ENCODE peak calls at places on chromosomes 13 and 19, in five cellular contexts. One of them, this sample, is unnamed.

GRCh38 chr13:107518292-107518691 is 697.0 kb downstream of the LIG4 start:
- DNase-seq in adipocyte: peak
- DNase-seq in CD8-positive, alpha-beta memory T cell: no peak
- DNase-seq in cardiac fibroblast: peak
- DNase-seq in ovary: no peak
- DNase-seq in this sample: peak

GRCh38 chr13:58300224-58300623 is 668.7 kb downstream of the PCDH17 start:
- DNase-seq in CD8-positive, alpha-beta memory T cell: no peak
- DNase-seq in cardiac fibroblast: no peak
- DNase-seq in ovary: no peak
- DNase-seq in adipocyte: no peak
- DNase-seq in this sample: no peak

GRCh38 chr13:83940742-83941141 is 58.5 kb upstream of the SLITRK1 start:
- DNase-seq in ovary: no peak
- DNase-seq in adipocyte: peak
- DNase-seq in cardiac fibroblast: peak
- DNase-seq in CD8-positive, alpha-beta memory T cell: no peak
- DNase-seq in this sample: peak

GRCh38 chr13:20191902-20192469 is 752 bp downstream of the GJB2 start:
- DNase-seq in adipocyte: peak
- DNase-seq in ovary: no peak
- DNase-seq in CD8-positive, alpha-beta memory T cell: no peak
- DNase-seq in cardiac fibroblast: no peak
- DNase-seq in this sample: peak

GRCh38 chr13:43698743-43699142 is 88.0 kb downstream of the ENOX1 start:
- DNase-seq in ovary: no peak
- DNase-seq in adipocyte: peak
- DNase-seq in CD8-positive, alpha-beta memory T cell: no peak
- DNase-seq in cardiac fibroblast: peak
- DNase-seq in this sample: peak

GRCh38 chr13:25675060-25675459 is 303.3 kb downstream of the ATP8A2 start:
- DNase-seq in CD8-positive, alpha-beta memory T cell: no peak
- DNase-seq in cardiac fibroblast: no peak
- DNase-seq in ovary: no peak
- DNase-seq in adipocyte: no peak
- DNase-seq in this sample: no peak

GRCh38 chr19:1874554-1875185 is 10.6 kb downstream of the ABHD17A start:
- DNase-seq in ovary: no peak
- DNase-seq in adipocyte: no peak
- DNase-seq in cardiac fibroblast: no peak
- DNase-seq in CD8-positive, alpha-beta memory T cell: no peak
- DNase-seq in this sample: peak

GRCh38 chr13:37995052-37995451 is 125.5 kb upstream of the TRPC4 start:
- DNase-seq in CD8-positive, alpha-beta memory T cell: no peak
- DNase-seq in ovary: no peak
- DNase-seq in cardiac fibroblast: peak
- DNase-seq in adipocyte: peak
- DNase-seq in this sample: no peak

GRCh38 chr13:101155920-101156319 is 260.4 kb downstream of the NALCN start:
- DNase-seq in adipocyte: peak
- DNase-seq in CD8-positive, alpha-beta memory T cell: no peak
- DNase-seq in cardiac fibroblast: no peak
- DNase-seq in ovary: no peak
- DNase-seq in this sample: no peak

GRCh38 chr13:25118371-25118770 is 22.4 kb downstream of the PABPC3 start:
- DNase-seq in CD8-positive, alpha-beta memory T cell: no peak
- DNase-seq in cardiac fibroblast: no peak
- DNase-seq in ovary: no peak
- DNase-seq in adipocyte: no peak
- DNase-seq in this sample: no peak

GRCh38 chr19:50331187-50332013 is 2.2 kb upstream of the KCNC3 start:
- DNase-seq in ovary: no peak
- DNase-seq in CD8-positive, alpha-beta memory T cell: no peak
- DNase-seq in adipocyte: no peak
- DNase-seq in cardiac fibroblast: no peak
- DNase-seq in this sample: no peak
- H3K4me3 ChIP-seq in ovary: no peak
- H3K4me3 ChIP-seq in CD8-positive, alpha-beta memory T cell: no peak
- H3K4me3 ChIP-seq in adipocyte: no peak
- H3K4me3 ChIP-seq in cardiac fibroblast: no peak
- H3K4me3 ChIP-seq in this sample: no peak

DNA sequence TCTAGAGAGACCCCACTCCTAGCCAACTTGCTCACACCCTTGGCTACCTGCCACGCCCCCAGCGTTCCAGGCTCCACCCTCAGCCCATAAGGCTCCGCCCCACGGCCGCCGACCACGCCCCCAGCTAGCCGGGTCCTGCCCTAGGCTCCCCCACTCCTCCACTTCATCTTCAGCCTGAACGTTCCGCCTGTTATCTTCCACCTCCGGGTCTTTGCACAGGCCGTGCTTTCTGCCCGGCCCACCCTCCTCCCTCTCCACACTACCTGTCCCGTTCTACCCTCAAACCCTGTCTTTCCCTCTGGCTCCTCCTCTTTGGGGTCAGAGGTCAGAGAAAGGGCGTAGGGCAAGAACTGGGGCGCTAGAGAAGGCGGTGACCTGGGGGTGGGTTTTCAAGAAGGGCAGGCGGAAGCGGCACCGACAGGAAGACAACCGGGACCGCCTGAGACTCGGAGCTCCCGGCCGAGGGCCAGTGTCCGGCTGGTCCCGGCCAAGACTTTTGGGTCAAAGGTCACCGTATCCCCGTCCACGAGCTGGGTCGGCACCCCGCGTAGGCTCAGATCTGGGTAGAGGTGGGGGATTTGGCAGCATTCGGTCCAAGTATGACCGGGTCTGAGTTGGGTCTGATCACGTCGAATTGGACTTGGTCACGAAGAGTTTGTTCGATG is 2.2 kb downstream of the PDE4C start:
- DNase-seq in ovary: peak
- DNase-seq in adipocyte: no peak
- DNase-seq in CD8-positive, alpha-beta memory T cell: no peak
- DNase-seq in cardiac fibroblast: no peak
- DNase-seq in this sample: no peak
- H3K4me3 ChIP-seq in ovary: peak
- H3K4me3 ChIP-seq in adipocyte: peak
- H3K4me3 ChIP-seq in CD8-positive, alpha-beta memory T cell: peak
- H3K4me3 ChIP-seq in cardiac fibroblast: peak
- H3K4me3 ChIP-seq in this sample: peak

GRCh38 chr19:12448808-12449207 is 8.0 kb upstream of the ZNF443 start:
- DNase-seq in ovary: no peak
- DNase-seq in CD8-positive, alpha-beta memory T cell: no peak
- DNase-seq in cardiac fibroblast: no peak
- DNase-seq in adipocyte: no peak
- DNase-seq in this sample: no peak
- H3K4me3 ChIP-seq in ovary: no peak
- H3K4me3 ChIP-seq in CD8-positive, alpha-beta memory T cell: no peak
- H3K4me3 ChIP-seq in cardiac fibroblast: no peak
- H3K4me3 ChIP-seq in adipocyte: no peak
- H3K4me3 ChIP-seq in this sample: no peak

DNA sequence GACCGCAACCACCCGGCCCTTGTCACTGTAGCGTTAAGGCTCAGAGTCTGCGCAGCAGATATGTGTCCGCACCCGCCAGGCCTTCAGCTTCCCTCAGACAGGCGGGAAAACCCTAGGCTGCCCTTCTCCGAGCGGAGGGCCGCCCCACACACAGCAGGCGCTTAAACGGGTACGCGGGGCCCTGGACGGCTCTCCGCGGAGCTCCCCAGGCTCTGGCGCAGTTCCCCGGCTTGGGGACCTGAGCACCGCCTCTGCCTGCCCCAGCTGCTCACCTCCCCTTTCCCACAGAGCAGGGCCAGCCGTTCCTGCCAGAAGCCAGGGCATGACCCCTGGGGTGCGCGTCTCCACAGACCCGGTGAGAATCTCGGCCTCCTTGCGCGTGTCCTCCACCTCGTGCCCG is 599 bp downstream of the ZNF135 start:
- DNase-seq in ovary: no peak
- DNase-seq in adipocyte: no peak
- DNase-seq in CD8-positive, alpha-beta memory T cell: no peak
- DNase-seq in cardiac fibroblast: no peak
- DNase-seq in this sample: no peak
- H3K4me3 ChIP-seq in ovary: peak
- H3K4me3 ChIP-seq in adipocyte: peak
- H3K4me3 ChIP-seq in CD8-positive, alpha-beta memory T cell: peak
- H3K4me3 ChIP-seq in cardiac fibroblast: peak
- H3K4me3 ChIP-seq in this sample: peak

GRCh38 chr19:53037101-53038097 is 7.1 kb upstream of the ERVV-2 start:
- DNase-seq in CD8-positive, alpha-beta memory T cell: no peak
- DNase-seq in cardiac fibroblast: peak
- DNase-seq in ovary: no peak
- DNase-seq in adipocyte: peak
- DNase-seq in this sample: peak

GRCh38 chr19:53034948-53035675 is 9.4 kb upstream of the ERVV-2 start:
- DNase-seq in ovary: no peak
- DNase-seq in adipocyte: peak
- DNase-seq in cardiac fibroblast: peak
- DNase-seq in CD8-positive, alpha-beta memory T cell: no peak
- DNase-seq in this sample: no peak

DNA sequence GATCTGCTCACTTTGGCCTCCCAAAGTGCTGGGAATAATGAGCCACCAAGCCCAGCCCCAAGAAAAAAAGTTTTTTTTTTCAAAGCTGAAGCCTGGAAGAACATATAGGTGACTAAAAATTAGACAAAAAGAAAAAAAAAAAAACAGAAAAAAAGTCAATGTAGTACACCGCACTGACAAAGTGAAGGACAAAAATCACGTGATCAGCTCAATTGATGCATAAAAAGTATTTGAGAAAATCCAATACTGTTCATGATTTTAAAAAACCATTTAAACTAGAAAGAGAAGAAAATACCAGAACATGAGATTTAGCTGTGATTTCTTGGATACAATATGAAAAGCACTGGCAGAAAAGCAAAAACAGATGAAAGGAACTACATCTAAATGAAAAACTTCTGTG is 10.5 kb upstream of the ERVV-2 start:
- DNase-seq in ovary: no peak
- DNase-seq in CD8-positive, alpha-beta memory T cell: no peak
- DNase-seq in adipocyte: no peak
- DNase-seq in cardiac fibroblast: no peak
- DNase-seq in this sample: no peak
- H3K4me3 ChIP-seq in ovary: no peak
- H3K4me3 ChIP-seq in CD8-positive, alpha-beta memory T cell: no peak
- H3K4me3 ChIP-seq in adipocyte: no peak
- H3K4me3 ChIP-seq in cardiac fibroblast: no peak
- H3K4me3 ChIP-seq in this sample: no peak

This sample was measured in fibroblast of the aortic adventitia.